ENCODE peak calls at places on chromosomes 13 and 19, in six cellular contexts. F is nephron progenitor cell; M is stimulated activated CD4-positive, alpha-beta T cell treated with anti-CD3 and anti-CD28 coated beads, Interleukin-4, amount 100 ng/mL, for 48 hours; Q is HepG2; A is stimulated activated CD8-positive, alpha-beta memory T cell treated with anti-CD3 and anti-CD28 coated beads, Interleukin-7, amount 100 ng/mL, for 4 hours; E is AG08395. Y is an unnamed sample.

GRCh38 chr13:114131581-114132418 is 623 bp downstream of the RASA3 start:
- DNase-seq in F (no peak), M (no peak), Q (no peak), A (no peak), E (no peak), Y (peak)

GRCh38 chr13:19053561-19053960 is 128.1 kb downstream of the TUBA3C start:
- DNase-seq in F (no peak), M (no peak), Q (no peak), A (no peak), E (no peak), Y (no peak)

GRCh38 chr13:97224544-97225324 is 2.6 kb downstream of the MBNL2 start:
- DNase-seq in F (no peak), M (no peak), Q (peak), A (no peak), E (peak), Y (no peak)

GRCh38 chr19:932647-933552 is 7.1 kb downstream of the ARID3A start:
- DNase-seq in F (peak), M (no peak), Q (no peak), A (no peak), E (peak), Y (peak)

GRCh38 chr13:50745542-50745941 is 98.0 kb downstream of the DLEU7 start:
- DNase-seq in F (no peak), M (no peak), Q (no peak), A (no peak), E (no peak), Y (no peak)

GRCh38 chr13:28459911-28460310 is 35.0 kb downstream of the FLT1 start:
- DNase-seq in F (no peak), M (no peak), Q (no peak), A (no peak), E (no peak), Y (no peak)

GRCh38 chr19:19269952-19270694 is 3.0 kb downstream of the TM6SF2 start:
- DNase-seq in F (no peak), M (no peak), Q (no peak), A (no peak), E (no peak), Y (no peak)

GRCh38 chr13:110618167-110618566 is 2.8 kb downstream of the NAXD start:
- DNase-seq in F (no peak), M (no peak), Q (no peak), A (no peak), E (no peak), Y (no peak)

GRCh38 chr19:38848299-38849146 is 1.3 kb downstream of the HNRNPL start:
- DNase-seq in F (no peak), M (no peak), Q (no peak), A (no peak), E (no peak), Y (no peak)

GRCh38 chr19:10113592-10113963 is 2.1 kb downstream of the P2RY11 start:
- DNase-seq in F (no peak), M (no peak), Q (no peak), A (no peak), E (no peak), Y (no peak)

GRCh38 chr19:55149078-55150003 is at the start of gene TNNT1:
- DNase-seq in F (peak), M (no peak), Q (no peak), A (no peak), E (no peak), Y (no peak)

GRCh38 chr13:35927554-35927953 is 203.6 kb downstream of the DCLK1 start:
- DNase-seq in F (no peak), M (no peak), Q (no peak), A (no peak), E (peak), Y (peak)

GRCh38 chr13:94217370-94217769 is 262.1 kb downstream of the DCT start:
- DNase-seq in F (no peak), M (no peak), Q (no peak), A (no peak), E (peak), Y (peak)

GRCh38 chr19:55133639-55134444 is 15.2 kb downstream of the TNNT1 start:
- DNase-seq in F (no peak), M (no peak), Q (no peak), A (no peak), E (no peak), Y (no peak)

GRCh38 chr19:55080121-55080914 is 4.6 kb downstream of the EPS8L1 start:
- DNase-seq in F (peak), M (peak), Q (peak), A (peak), E (peak), Y (peak)

GRCh38 chr13:50340146-50340545 is 324.9 kb downstream of the KCNRG start:
- DNase-seq in F (no peak), M (no peak), Q (no peak), A (no peak), E (no peak), Y (no peak)

GRCh38 chr19:10289167-10289835 is 451 bp upstream of the ICAM5 start:
- DNase-seq in F (peak), M (no peak), Q (peak), A (peak), E (peak), Y (peak)

GRCh38 chr13:35838356-35838755 is 292.8 kb downstream of the DCLK1 start:
- DNase-seq in F (no peak), M (no peak), Q (no peak), A (no peak), E (peak), Y (no peak)

GRCh38 chr19:30063184-30064020 is 121.4 kb downstream of the URI1 start:
- DNase-seq in F (no peak), M (no peak), Q (no peak), A (no peak), E (no peak), Y (no peak)

GRCh38 chr13:107819071-107819470 is 396.3 kb downstream of the LIG4 start:
- DNase-seq in F (no peak), M (no peak), Q (no peak), A (no peak), E (no peak), Y (no peak)

GRCh38 chr13:60574706-60575105 is 177.7 kb downstream of the TDRD3 start:
- DNase-seq in F (no peak), M (no peak), Q (no peak), A (no peak), E (no peak), Y (no peak)

GRCh38 chr19:4186087-4186993 is 3.9 kb downstream of the ANKRD24 start:
- DNase-seq in F (peak), M (peak), Q (peak), A (peak), E (peak), Y (peak)

GRCh38 chr13:26255717-26256277 is 1.9 kb downstream of the CDK8 start:
- DNase-seq in F (no peak), M (no peak), Q (peak), A (no peak), E (no peak), Y (no peak)

GRCh38 chr19:6970478-6970877 is 50.8 kb downstream of the MBD3L2B start:
- DNase-seq in F (no peak), M (no peak), Q (no peak), A (no peak), E (no peak), Y (no peak)

GRCh38 chr13:71801781-71802180 is 65.2 kb downstream of the DACH1 start:
- DNase-seq in F (no peak), M (no peak), Q (no peak), A (no peak), E (no peak), Y (no peak)

GRCh38 chr19:18649371-18650047 is 12.7 kb downstream of the KLHL26 start:
- DNase-seq in F (peak), M (no peak), Q (no peak), A (no peak), E (peak), Y (peak)

GRCh38 chr13:39607876-39608275 is 4.9 kb upstream of the LHFPL6 start:
- DNase-seq in F (no peak), M (no peak), Q (no peak), A (no peak), E (no peak), Y (no peak)

GRCh38 chr13:101346161-101346560 is 70.1 kb downstream of the NALCN start:
- DNase-seq in F (no peak), M (no peak), Q (no peak), A (no peak), E (no peak), Y (no peak)

GRCh38 chr13:44734204-44734707 is 158.1 kb upstream of the TSC22D1 start:
- DNase-seq in F (no peak), M (no peak), Q (no peak), A (no peak), E (peak), Y (peak)

GRCh38 chr13:95020298-95020987 is 280.8 kb downstream of the ABCC4 start:
- DNase-seq in F (no peak), M (no peak), Q (no peak), A (no peak), E (no peak), Y (no peak)

GRCh38 chr13:111514646-111515617 is 194.5 kb downstream of the TEX29 start:
- DNase-seq in F (no peak), M (no peak), Q (no peak), A (no peak), E (no peak), Y (no peak)

GRCh38 chr19:2469102-2469914 is 6.6 kb upstream of the GADD45B start:
- DNase-seq in F (no peak), M (no peak), Q (no peak), A (no peak), E (peak), Y (peak)

GRCh38 chr13:32454886-32455593 is 27.1 kb upstream of the N4BP2L1 start:
- DNase-seq in F (no peak), M (no peak), Q (peak), A (no peak), E (no peak), Y (no peak)

GRCh38 chr13:73717632-73718031 is 416.6 kb downstream of the KLF12 start:
- DNase-seq in F (no peak), M (no peak), Q (no peak), A (peak), E (no peak), Y (no peak)

GRCh38 chr13:110238795-110239194 is 68.2 kb downstream of the COL4A1 start:
- DNase-seq in F (no peak), M (no peak), Q (no peak), A (no peak), E (peak), Y (peak)

GRCh38 chr13:73874460-73874859 is 259.7 kb downstream of the KLF12 start:
- DNase-seq in F (no peak), M (no peak), Q (no peak), A (no peak), E (no peak), Y (no peak)

GRCh38 chr19:15464394-15465385 is at the start of gene RASAL3:
- DNase-seq in F (no peak), M (peak), Q (no peak), A (peak), E (no peak), Y (no peak)

GRCh38 chr19:4922530-4923378 is 13.5 kb downstream of the UHRF1 start:
- DNase-seq in F (no peak), M (no peak), Q (no peak), A (no peak), E (no peak), Y (no peak)

GRCh38 chr13:94967183-94968039 is 255.1 kb upstream of the SOX21 start:
- DNase-seq in F (peak), M (peak), Q (no peak), A (no peak), E (peak), Y (peak)